ENCODE peak calls at places on chromosome 16, in five cellular contexts. C is activated T-cell treated with anti-CD3 and anti-CD28 coated beads for 24 hours, N is germinal center, X is GM23248, J is sciatic nerve. B is an unnamed sample.

GRCh38 chr16:81071816-81072215 is 5.2 kb downstream of the C16orf46 start:
- DNase-seq in C (no peak), N (no peak), X (no peak), J (no peak), B (no peak)

GRCh38 chr16:12187939-12188673 is 211.6 kb downstream of the SNX29 start:
- DNase-seq in C (no peak), N (no peak), X (peak), J (peak), B (no peak)

GRCh38 chr16:80997139-80997798 is 9.4 kb downstream of the CMC2 start:
- DNase-seq in C (no peak), N (peak), X (peak), J (no peak), B (no peak)

GRCh38 chr16:50721549-50722409 is 20.1 kb upstream of the CYLD start:
- DNase-seq in C (no peak), N (no peak), X (no peak), J (no peak), B (no peak)

GRCh38 chr16:10668322-10669045 is 26.2 kb downstream of the TEKT5 start:
- DNase-seq in C (no peak), N (peak), X (peak), J (no peak), B (peak)

GRCh38 chr16:70151391-70151790 is 22.2 kb upstream of the CLEC18C start:
- DNase-seq in C (no peak), N (no peak), X (no peak), J (peak), B (no peak)

GRCh38 chr16:85562102-85562786 is 50.9 kb upstream of the GSE1 start:
- DNase-seq in C (no peak), N (no peak), X (no peak), J (no peak), B (no peak)

GRCh38 chr16:85330694-85331188 is 218.5 kb upstream of the CIBAR2 start:
- DNase-seq in C (no peak), N (peak), X (peak), J (no peak), B (peak)

GRCh38 chr16:30874244-30874820 is 19.5 kb downstream of the BCL7C start:
- DNase-seq in C (no peak), N (no peak), X (no peak), J (no peak), B (no peak)

GRCh38 chr16:86224126-86224525 is 286.2 kb upstream of the FOXF1 start:
- DNase-seq in C (no peak), N (no peak), X (no peak), J (peak), B (peak)

GRCh38 chr16:11564046-11564926 is 22.4 kb downstream of the LITAF start:
- DNase-seq in C (no peak), N (no peak), X (no peak), J (no peak), B (no peak)

GRCh38 chr16:1819611-1820010 is 7.0 kb downstream of the HAGH start:
- DNase-seq in C (no peak), N (no peak), X (no peak), J (no peak), B (no peak)

GRCh38 chr16:56332464-56333079 is 92.8 kb downstream of the AMFR start:
- DNase-seq in C (no peak), N (no peak), X (peak), J (peak), B (peak)

GRCh38 chr16:57539072-57539796 is 2.9 kb upstream of the CCDC102A start:
- DNase-seq in C (no peak), N (no peak), X (no peak), J (peak), B (no peak)

GRCh38 chr16:9072806-9073341 is 18.6 kb upstream of the HAPSTR1 start:
- DNase-seq in C (peak), N (no peak), X (peak), J (no peak), B (peak)

B was measured in adipocyte.